ENCODE peak calls at places on chromosomes 6 and 20, in nine cellular contexts. D is lower lobe of right lung, J is HAP-1, M is small intestine, W is IMR-90, E is A549, P is tibial nerve, V is fibroblast of lung, T is Panc1. O is an unnamed sample. For H3K4me1, the result is how much of the 10 kb centered on the place peaks cover.

GRCh38 chr20:58833921-58834320 is 16.8 kb downstream of the GNAS-AS1 start:
- DNase-seq in E (no peak), M (no peak), J (no peak), P (no peak), V (peak), D (no peak), W (no peak), T (no peak), O (no peak)

GRCh38 chr6:157760589-157761330 is 62.3 kb upstream of the SNX9 start:
- DNase-seq in E (peak), J (no peak), M (no peak), D (no peak), V (peak), W (peak), P (no peak), T (peak), O (no peak)

GRCh38 chr20:10216146-10216741 is 2.4 kb upstream of the SNAP25 start:
- DNase-seq in P (no peak), V (peak), T (no peak), W (peak), E (no peak), D (no peak), M (no peak), J (no peak), O (no peak)

GRCh38 chr20:38601216-38602184 is at the start of gene ARHGAP40:
- DNase-seq in V (peak), T (no peak), P (no peak), E (no peak), M (peak), J (no peak), W (no peak), D (peak), O (no peak)

GRCh38 chr20:63272105-63273078 is at the start of gene ARFGAP1:
- DNase-seq in P (peak), D (peak), M (peak), J (peak), W (peak), V (peak), E (peak), T (no peak), O (peak)

GRCh38 chr6:109800771-109801170 is 109.7 kb downstream of the FIG4 start:
- DNase-seq in P (no peak), T (no peak), E (no peak), M (no peak), W (no peak), J (no peak), D (no peak), V (no peak), O (no peak)

GRCh38 chr6:2244261-2245102 is 923 bp downstream of the GMDS start:
- DNase-seq in J (peak), T (no peak), P (no peak), M (peak), V (no peak), W (no peak), E (no peak), D (no peak), O (no peak)

GRCh38 chr6:27327023-27327742 is 15.1 kb upstream of the POM121L2 start:
- DNase-seq in J (no peak), V (no peak), E (no peak), W (no peak), P (no peak), T (no peak), M (no peak), D (no peak), O (no peak)

GRCh38 chr6:69867075-69867911 is 937 bp downstream of the COL19A1 start:
- DNase-seq in D (peak), J (peak), P (no peak), T (no peak), V (peak), E (peak), M (peak), W (peak), O (peak)

GRCh38 chr20:61832181-61832580 is 233.5 kb downstream of the TAF4 start:
- DNase-seq in J (no peak), E (no peak), M (no peak), D (no peak), W (no peak), P (no peak), T (no peak), V (no peak), O (no peak)

GRCh38 chr6:39688494-39688893 is 36.7 kb downstream of the KIF6 start:
- DNase-seq in D (no peak), M (no peak), T (no peak), W (peak), V (peak), E (no peak), J (no peak), P (peak), O (no peak)

GRCh38 chr20:58099291-58099915 is 129.1 kb downstream of the ANKRD60 start:
- DNase-seq in E (no peak), W (no peak), P (no peak), D (no peak), T (no peak), J (no peak), V (no peak), M (no peak), O (no peak)

GRCh38 chr20:32535953-32536823 is 48.9 kb downstream of the NOL4L start:
- DNase-seq in T (no peak), J (peak), M (peak), P (no peak), D (peak), V (no peak), E (peak), W (peak), O (peak)

GRCh38 chr20:11128131-11128831 is 454.5 kb upstream of the JAG1 start:
- DNase-seq in W (peak), T (no peak), V (no peak), D (no peak), P (peak), M (no peak), J (no peak), E (no peak), O (no peak)

GRCh38 chr6:100088009-100088408 is 94.0 kb upstream of the MCHR2 start:
- DNase-seq in P (no peak), V (peak), E (no peak), M (no peak), T (no peak), D (no peak), W (peak), J (no peak), O (no peak)

GRCh38 chr20:44810391-44811149 is at the start of gene RIMS4:
- DNase-seq in D (no peak), M (no peak), P (no peak), T (no peak), E (no peak), V (no peak), J (peak), W (no peak), O (no peak)

GRCh38 chr6:96832780-96833179 is 4.5 kb downstream of the GPR63 start:
- DNase-seq in P (no peak), D (no peak), M (no peak), E (no peak), W (no peak), J (no peak), T (no peak), V (no peak), O (no peak)

GRCh38 chr6:43181942-43182860 is at the start of gene CUL9:
- DNase-seq in P (peak), J (peak), D (peak), W (peak), V (peak), M (peak), T (no peak), E (peak), O (peak)

GRCh38 chr20:3251806-3252205 is 12.8 kb upstream of the SLC4A11 start:
- DNase-seq in M (no peak), J (no peak), T (no peak), V (peak), D (no peak), W (peak), E (no peak), P (no peak), O (no peak)

GRCh38 chr6:6005467-6006427 is 978 bp downstream of the NRN1 start:
- DNase-seq in J (peak), V (no peak), P (no peak), E (no peak), D (no peak), M (no peak), W (no peak), T (no peak), O (no peak)

GRCh38 chr20:39878321-39878720 is 810.7 kb downstream of the MAFB start:
- DNase-seq in W (no peak), D (no peak), T (no peak), V (no peak), M (no peak), P (no peak), J (no peak), E (no peak), O (no peak)

GRCh38 chr6:78157606-78158005 is 504.8 kb downstream of the MEI4 start:
- DNase-seq in M (no peak), J (no peak), W (no peak), P (no peak), E (no peak), V (no peak), D (no peak), T (no peak), O (no peak)

GRCh38 chr6:148671085-148671484 is 75.7 kb upstream of the UST start:
- DNase-seq in E (no peak), J (no peak), D (no peak), M (no peak), V (no peak), P (no peak), T (no peak), W (no peak), O (no peak)

GRCh38 chr6:13280253-13280652 is 48.1 kb downstream of the TBC1D7 start:
- DNase-seq in E (no peak), P (no peak), T (no peak), V (no peak), W (no peak), M (no peak), J (no peak), D (no peak), O (no peak)

GRCh38 chr20:59177266-59178250 is 13.9 kb downstream of the ZNF831 start:
- DNase-seq in J (no peak), T (no peak), V (no peak), W (no peak), M (peak), D (no peak), E (no peak), P (no peak), O (no peak)

GRCh38 chr6:15476631-15477380 is 186.0 kb downstream of the DTNBP1 start:
- DNase-seq in T (no peak), W (peak), J (no peak), D (no peak), M (no peak), V (peak), E (no peak), P (no peak), O (no peak)

GRCh38 chr6:50187212-50188055 is 137.7 kb upstream of the DEFB112 start:
- DNase-seq in V (no peak), P (no peak), E (no peak), D (no peak), M (no peak), W (no peak), T (no peak), J (no peak), O (no peak)

GRCh38 chr20:60715172-60715571 is 536.9 kb upstream of the CDH4 start:
- DNase-seq in D (no peak), J (no peak), P (no peak), E (peak), W (no peak), M (no peak), V (no peak), T (no peak), O (no peak)

GRCh38 chr20:16939051-16939450 is 190.9 kb downstream of the OTOR start:
- DNase-seq in W (no peak), V (no peak), P (no peak), J (no peak), T (no peak), M (no peak), D (no peak), E (no peak), O (no peak)

GRCh38 chr6:100664274-100665040 is 199.7 kb upstream of the SIM1 start:
- DNase-seq in T (no peak), W (peak), D (no peak), V (peak), M (peak), P (peak), E (peak), J (peak), O (no peak)

GRCh38 chr20:19992996-19993908 is 23.9 kb upstream of the NAA20 start:
- DNase-seq in V (peak), D (no peak), M (peak), W (peak), J (peak), E (peak), T (no peak), P (no peak), O (no peak)

GRCh38 chr6:14968056-14968643 is 277.7 kb upstream of the JARID2 start:
- DNase-seq in V (no peak), J (no peak), D (no peak), T (no peak), P (no peak), W (no peak), E (no peak), M (peak), O (no peak)

DNA sequence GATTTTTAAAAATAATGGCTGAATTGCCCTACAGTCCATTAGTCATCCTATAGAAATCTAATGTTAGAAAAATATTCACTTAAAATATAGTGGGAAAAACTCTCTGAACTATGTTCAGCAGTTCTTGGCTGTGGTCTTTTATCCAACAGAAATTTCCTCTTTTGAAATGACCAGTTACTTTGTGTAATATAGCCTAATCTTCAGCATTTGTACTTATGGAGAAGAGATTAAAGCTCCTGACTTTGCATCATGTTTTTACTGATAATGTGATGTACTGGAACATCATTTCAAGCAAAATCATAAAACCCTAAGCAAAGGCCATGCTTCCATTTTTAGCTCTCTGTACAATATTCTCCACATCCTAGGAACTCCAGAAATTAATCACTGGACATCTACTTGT is 430.8 kb upstream of the RUNX2 start:
- DNase-seq in T (no peak), J (no peak), P (no peak), E (no peak), V (peak), W (no peak), D (no peak), M (no peak), O (no peak)
- H3K4me1 ChIP-seq in T (under half), J (under half), P (under half), E (under half), V (under half), W (under half), D (under half), M (under half), O (under half)

GRCh38 chr6:162852192-162852591 is 124.4 kb downstream of the PACRG start:
- DNase-seq in E (no peak), P (no peak), D (no peak), V (no peak), M (no peak), J (no peak), T (no peak), W (no peak), O (no peak)
- H3K4me1 ChIP-seq in E (under half), P (under half), D (under half), V (under half), M (under half), J (under half), T (under half), W (under half), O (under half)

DNA sequence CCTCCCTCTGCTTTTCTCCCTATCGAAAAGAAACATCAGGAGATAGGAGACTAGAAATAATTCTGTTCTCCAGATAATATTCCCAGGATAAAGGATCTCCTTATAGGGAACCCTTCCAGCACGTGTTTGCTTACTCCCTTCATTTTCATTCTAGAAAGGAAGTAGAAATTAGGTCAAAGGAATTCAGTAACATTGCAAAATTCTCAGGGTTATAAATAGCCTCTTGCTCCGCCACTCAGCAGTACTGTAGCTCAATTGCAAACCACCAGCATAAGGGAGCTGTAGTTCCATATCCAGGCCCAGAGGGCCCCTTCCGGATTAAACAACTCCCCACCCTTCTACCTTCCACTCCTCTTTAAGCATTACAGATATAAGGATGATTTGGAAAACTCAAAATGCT is 6.2 kb downstream of the ELMO2 start:
- DNase-seq in T (no peak), E (no peak), D (no peak), V (peak), P (peak), W (peak), J (no peak), M (no peak), O (peak)
- H3K4me1 ChIP-seq in T (under half), E (under half), D (half or more), V (under half), P (under half), W (under half), J (under half), M (under half), O (half or more)

DNA sequence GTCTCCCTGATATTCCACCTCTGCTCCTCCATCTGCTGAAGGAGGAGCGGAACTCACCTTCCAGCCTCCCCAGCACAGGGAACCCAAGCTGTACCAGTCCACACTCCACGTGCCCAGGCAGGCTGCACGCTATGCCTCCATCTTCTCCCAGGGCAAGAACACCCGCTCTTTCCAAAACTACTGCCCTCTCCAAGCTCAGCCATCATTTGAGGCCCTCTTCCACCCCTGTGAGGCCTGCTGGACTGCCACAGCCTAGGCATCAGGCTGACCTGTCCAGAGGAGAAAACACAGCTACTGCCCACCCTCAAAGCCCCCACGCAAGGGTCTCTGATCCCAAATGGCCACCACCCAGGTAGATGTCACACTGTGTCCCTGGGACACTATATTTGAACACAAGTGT is 99.9 kb downstream of the PRND start:
- DNase-seq in W (no peak), P (no peak), E (no peak), M (no peak), T (no peak), V (no peak), D (no peak), J (no peak), O (no peak)
- H3K4me1 ChIP-seq in W (under half), P (under half), E (half or more), M (under half), T (under half), V (under half), D (under half), J (under half), O (under half)

O was measured in psoas muscle.